ENCODE peak calls at places on chromosomes 1 and 21, in four cellular contexts. K is stomach, F is adrenal gland, U is lung. O is an unnamed sample. For H3K4me1 and H3K27me3, the result is how much of the 10 kb centered on the place peaks cover.

GRCh38 chr1:27033059-27033746 is 20.6 kb upstream of the TENT5B start:
- DNase-seq in K (peak), F (no peak), U (no peak), O (no peak)

GRCh38 chr1:60921175-60921574 is 161.2 kb upstream of the NFIA start:
- DNase-seq in K (no peak), F (no peak), U (no peak), O (no peak)

GRCh38 chr1:230270940-230271325 is 155.2 kb downstream of the PGBD5 start:
- DNase-seq in K (no peak), F (peak), U (no peak), O (no peak)

GRCh38 chr1:33137800-33138199 is 44.0 kb downstream of the TRIM62 start:
- DNase-seq in K (peak), F (peak), U (no peak), O (peak)

GRCh38 chr1:74236440-74236839 is 1.3 kb downstream of the TNNI3K start:
- DNase-seq in K (no peak), F (no peak), U (no peak), O (no peak)

GRCh38 chr21:36700961-36701911 is 2.3 kb downstream of the SIM2 start:
- DNase-seq in K (no peak), F (no peak), U (no peak), O (no peak)

GRCh38 chr1:7654725-7655124 is 116.4 kb upstream of the VAMP3 start:
- DNase-seq in K (no peak), F (no peak), U (no peak), O (no peak)

GRCh38 chr1:38992450-38993111 is 1.5 kb downstream of the AKIRIN1 start:
- DNase-seq in K (no peak), F (no peak), U (no peak), O (no peak)

GRCh38 chr1:108154323-108154722 is 45.8 kb downstream of the SLC25A24 start:
- DNase-seq in K (no peak), F (no peak), U (no peak), O (no peak)

GRCh38 chr1:74847720-74848119 is 114.8 kb downstream of the TYW3 start:
- DNase-seq in K (no peak), F (no peak), U (no peak), O (no peak)

GRCh38 chr1:100443739-100444571 is 91.6 kb downstream of the CDC14A start:
- DNase-seq in K (no peak), F (no peak), U (no peak), O (peak)

GRCh38 chr1:205179842-205180241 is 31.7 kb downstream of the DSTYK start:
- DNase-seq in K (no peak), F (no peak), U (no peak), O (no peak)

GRCh38 chr1:13994386-13994785 is 294.4 kb downstream of the PRDM2 start:
- DNase-seq in K (no peak), F (no peak), U (no peak), O (no peak)

GRCh38 chr1:77281491-77282186 is at the start of gene AK5:
- DNase-seq in K (peak), F (peak), U (no peak), O (peak)

GRCh38 chr1:224623743-224624333 is 7.7 kb downstream of the CNIH3 start:
- DNase-seq in K (peak), F (no peak), U (no peak), O (peak)

GRCh38 chr1:204072951-204073836 is at the start of gene SOX13:
- DNase-seq in K (peak), F (peak), U (peak), O (peak)

GRCh38 chr1:10663668-10664035 is 132.8 kb downstream of the CASZ1 start:
- DNase-seq in K (peak), F (peak), U (no peak), O (peak)

GRCh38 chr21:26614251-26614650 is 41.2 kb upstream of the CYYR1 start:
- DNase-seq in K (no peak), F (no peak), U (no peak), O (no peak)

GRCh38 chr1:13825033-13825432 is 125.0 kb downstream of the PRDM2 start:
- DNase-seq in K (no peak), F (no peak), U (no peak), O (no peak)

GRCh38 chr1:67833595-67833926 is 294 bp upstream of the GNG12 start:
- DNase-seq in K (no peak), F (no peak), U (no peak), O (no peak)

GRCh38 chr21:29649370-29649963 is 290.3 kb downstream of the GRIK1 start:
- DNase-seq in K (no peak), F (no peak), U (no peak), O (no peak)

GRCh38 chr1:91952187-91952586 is 3.0 kb downstream of the BRDT start:
- DNase-seq in K (no peak), F (no peak), U (no peak), O (no peak)

GRCh38 chr1:6795661-6796060 is 10.4 kb downstream of the CAMTA1 start:
- DNase-seq in K (no peak), F (no peak), U (no peak), O (no peak)

GRCh38 chr1:30444850-30445249 is 278.5 kb downstream of the MATN1 start:
- DNase-seq in K (no peak), F (no peak), U (peak), O (peak)

GRCh38 chr1:178060789-178061556 is 32.9 kb upstream of the RASAL2 start:
- DNase-seq in K (no peak), F (no peak), U (no peak), O (peak)

GRCh38 chr1:151960780-151961513 is 32.7 kb downstream of the S100A10 start:
- DNase-seq in K (no peak), F (no peak), U (no peak), O (no peak)

GRCh38 chr1:180486092-180486491 is 16.3 kb downstream of the ACBD6 start:
- DNase-seq in K (no peak), F (no peak), U (no peak), O (no peak)

GRCh38 chr1:180484490-180484889 is 17.9 kb downstream of the ACBD6 start:
- DNase-seq in K (no peak), F (no peak), U (no peak), O (no peak)

DNA sequence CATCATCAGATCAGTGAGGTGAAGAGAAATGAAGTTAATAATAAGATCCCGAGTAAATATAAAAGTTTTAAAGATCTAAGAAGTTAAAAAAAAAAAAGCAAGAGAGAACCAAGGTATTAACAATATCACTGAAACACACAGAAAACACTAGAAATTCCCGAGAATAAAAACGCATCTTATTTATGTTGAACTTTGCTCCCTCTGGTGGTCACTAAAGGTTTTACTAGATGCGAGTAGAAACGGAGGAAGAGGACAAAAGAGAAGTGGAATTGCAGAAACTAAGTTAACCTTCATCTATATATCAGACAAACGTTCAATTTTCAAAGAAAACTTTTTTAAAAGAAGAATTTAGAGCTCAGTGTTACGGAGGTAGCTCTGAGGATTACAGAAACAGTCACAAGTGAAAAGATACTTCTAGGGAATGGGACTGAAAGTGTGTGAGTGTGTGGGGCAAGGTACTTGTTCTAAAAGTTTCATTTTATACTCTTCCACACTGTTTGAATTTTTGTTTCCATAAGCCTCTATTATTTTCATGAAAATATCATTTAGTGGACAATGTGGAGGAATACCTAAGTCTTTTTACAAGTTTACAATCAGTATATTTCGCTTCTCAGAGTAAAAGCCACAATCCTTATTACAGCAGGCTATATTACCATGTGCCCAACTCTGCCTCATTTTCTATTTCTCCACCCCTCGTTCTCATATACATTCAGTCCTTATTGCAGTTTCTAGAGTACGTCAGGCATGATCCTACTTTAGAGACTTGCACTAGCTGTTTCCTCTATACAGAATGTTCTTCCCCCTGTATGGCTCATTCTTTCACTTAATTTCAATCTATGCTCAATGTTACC is 19.7 kb downstream of the ACBD6 start:
- DNase-seq in K (no peak), F (no peak), U (no peak), O (peak)
- H3K4me3 ChIP-seq in K (no peak), F (no peak), U (no peak), O (no peak)

GRCh38 chr21:45414396-45415187 is 9.6 kb downstream of the COL18A1 start:
- DNase-seq in K (no peak), F (peak), U (no peak), O (no peak)
- H3K4me1 ChIP-seq in K (under half), F (under half), U (under half), O (half or more)

DNA sequence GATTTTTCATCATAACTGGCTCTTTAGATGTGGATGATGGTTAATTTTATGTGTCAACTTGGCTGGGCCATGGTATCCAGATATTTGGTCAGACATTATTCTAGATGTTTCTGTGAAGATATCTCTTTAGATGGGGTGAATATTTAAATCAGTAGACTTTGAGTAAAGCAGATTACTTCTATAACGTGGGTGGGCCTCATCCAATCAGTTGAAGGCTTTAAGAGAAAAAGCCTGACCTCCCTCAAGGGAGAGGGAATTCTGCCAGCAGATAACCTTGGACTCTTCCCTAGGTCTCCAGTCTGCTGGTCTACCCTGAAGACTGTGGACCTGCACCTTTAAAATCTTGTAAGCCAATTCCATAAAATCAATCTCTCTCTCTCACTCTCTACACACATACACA is 73.7 kb downstream of the TRABD2B start:
- DNase-seq in K (no peak), F (no peak), U (no peak), O (no peak)
- H3K27me3 ChIP-seq in K (under half), F (under half), U (under half), O (under half)

GRCh38 chr1:41362749-41363631 is 1.8 kb downstream of the FOXO6 start:
- DNase-seq in K (no peak), F (no peak), U (no peak), O (no peak)
- H3K4me3 ChIP-seq in K (peak), F (no peak), U (no peak), O (peak)

GRCh38 chr1:116804736-116805135 is 50.5 kb downstream of the CD2 start:
- DNase-seq in K (no peak), F (no peak), U (no peak), O (no peak)
- H3K4me1 ChIP-seq in K (under half), F (under half), U (under half), O (under half)

DNA sequence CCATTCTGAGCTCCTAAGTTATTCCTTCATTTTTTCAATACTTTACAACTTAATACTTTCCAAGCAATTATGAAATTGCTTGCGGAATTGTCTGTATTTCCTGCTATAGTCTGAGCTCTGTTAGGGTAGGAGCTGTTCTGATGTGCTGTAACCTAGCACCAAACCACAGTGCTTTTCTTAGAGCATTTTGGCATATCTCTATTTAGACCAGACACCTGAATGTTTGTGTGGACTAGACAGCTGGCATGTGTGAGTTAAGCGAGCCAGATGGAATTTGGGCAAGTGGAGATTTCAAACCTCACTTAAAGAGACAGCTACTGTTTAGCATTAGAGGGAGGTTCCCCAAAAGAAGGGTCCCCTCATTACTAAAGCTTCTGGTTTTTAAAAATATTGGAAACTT is 106.0 kb downstream of the RWDD3 start:
- DNase-seq in K (no peak), F (no peak), U (no peak), O (no peak)
- H3K27me3 ChIP-seq in K (under half), F (under half), U (under half), O (under half)

GRCh38 chr1:198287916-198288315 is 131.1 kb downstream of the NEK7 start:
- DNase-seq in K (no peak), F (no peak), U (no peak), O (no peak)

GRCh38 chr1:198291036-198291435 is 134.2 kb downstream of the NEK7 start:
- DNase-seq in K (no peak), F (no peak), U (no peak), O (no peak)

GRCh38 chr1:198290089-198290683 is 133.4 kb downstream of the NEK7 start:
- DNase-seq in K (no peak), F (no peak), U (no peak), O (no peak)

GRCh38 chr1:198295186-198295585 is 138.4 kb downstream of the NEK7 start:
- DNase-seq in K (no peak), F (no peak), U (no peak), O (no peak)

DNA sequence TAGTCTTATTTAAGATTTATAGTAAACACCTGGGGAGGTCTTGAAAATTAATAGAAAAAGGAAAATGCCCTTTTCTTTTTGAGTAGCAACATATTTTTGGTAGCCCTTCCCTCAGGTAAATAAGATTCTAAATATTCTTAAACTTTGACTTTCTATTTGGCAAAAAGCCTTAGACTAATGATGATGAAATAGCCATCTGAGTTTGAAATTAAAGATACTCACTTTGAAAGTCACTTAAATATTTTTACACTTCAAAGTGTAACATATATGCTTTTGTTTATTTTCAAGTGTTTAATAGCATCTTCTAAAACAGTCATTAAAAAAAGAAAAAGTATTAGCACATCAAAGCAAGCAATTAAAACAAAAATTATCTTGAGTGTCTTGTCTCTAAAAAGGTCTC is 135.1 kb downstream of the NEK7 start:
- DNase-seq in K (no peak), F (no peak), U (no peak), O (no peak)
- H3K4me3 ChIP-seq in K (no peak), F (no peak), U (no peak), O (no peak)

GRCh38 chr1:234536756-234537155 is 57.8 kb upstream of the TARBP1 start:
- DNase-seq in K (no peak), F (no peak), U (no peak), O (no peak)
- H3K4me1 ChIP-seq in K (under half), F (under half), U (under half), O (half or more)

GRCh38 chr1:22609291-22609690 is 27.1 kb upstream of the C1QA start:
- DNase-seq in K (no peak), F (no peak), U (no peak), O (no peak)
- H3K27me3 ChIP-seq in K (under half), F (under half), U (under half), O (half or more)

GRCh38 chr1:99003911-99004269 is 771 bp downstream of the PLPPR5 start:
- DNase-seq in K (no peak), F (no peak), U (no peak), O (no peak)
- H3K4me3 ChIP-seq in K (no peak), F (no peak), U (no peak), O (peak)

O was measured in cardiac muscle cell.